ENCODE peak calls at places on chromosomes 3 and 15, in ten cellular contexts. One of them, this sample, is unnamed.

GRCh38 chr3:171261487-171261886 is 198.7 kb downstream of the TNIK start:
- DNase-seq in cardiac muscle cell: no peak
- DNase-seq in heart right ventricle: no peak
- DNase-seq in uterus: no peak
- DNase-seq in transverse colon: peak; percentile 24
- DNase-seq in gastrocnemius medialis: no peak
- DNase-seq in tibial artery: no peak
- DNase-seq in upper lobe of right lung: no peak
- DNase-seq in right cardiac atrium: no peak
- DNase-seq in breast epithelium: no peak
- DNase-seq in this sample: no peak

GRCh38 chr15:62618432-62618831 is 424.1 kb upstream of the TPM1 start:
- DNase-seq in heart right ventricle: no peak
- DNase-seq in gastrocnemius medialis: no peak
- DNase-seq in transverse colon: no peak
- DNase-seq in right cardiac atrium: no peak
- DNase-seq in uterus: no peak
- DNase-seq in tibial artery: no peak
- DNase-seq in breast epithelium: no peak
- DNase-seq in upper lobe of right lung: no peak
- DNase-seq in cardiac muscle cell: peak; percentile 58
- DNase-seq in this sample: no peak

GRCh38 chr3:155398046-155398445 is 104.6 kb upstream of the STRIT1 start:
- DNase-seq in heart right ventricle: no peak
- DNase-seq in cardiac muscle cell: no peak
- DNase-seq in tibial artery: no peak
- DNase-seq in upper lobe of right lung: no peak
- DNase-seq in transverse colon: no peak
- DNase-seq in uterus: no peak
- DNase-seq in breast epithelium: no peak
- DNase-seq in right cardiac atrium: no peak
- DNase-seq in gastrocnemius medialis: no peak
- DNase-seq in this sample: no peak

GRCh38 chr3:8575364-8576104 is 69.1 kb downstream of the SSUH2 start:
- DNase-seq in upper lobe of right lung: no peak
- DNase-seq in gastrocnemius medialis: no peak
- DNase-seq in breast epithelium: no peak
- DNase-seq in right cardiac atrium: no peak
- DNase-seq in transverse colon: no peak
- DNase-seq in tibial artery: no peak
- DNase-seq in heart right ventricle: no peak
- DNase-seq in cardiac muscle cell: peak; percentile 32
- DNase-seq in uterus: no peak
- DNase-seq in this sample: no peak

GRCh38 chr3:129277829-129278271 is 820 bp upstream of the HMCES start:
- DNase-seq in breast epithelium: no peak
- DNase-seq in uterus: no peak
- DNase-seq in gastrocnemius medialis: no peak
- DNase-seq in cardiac muscle cell: peak; percentile 34
- DNase-seq in right cardiac atrium: peak; percentile 58
- DNase-seq in heart right ventricle: peak; percentile 19
- DNase-seq in upper lobe of right lung: no peak
- DNase-seq in transverse colon: peak; percentile 19
- DNase-seq in tibial artery: peak; percentile 62
- DNase-seq in this sample: no peak

GRCh38 chr3:147740928-147741327 is 331.8 kb downstream of the ZIC1 start:
- DNase-seq in gastrocnemius medialis: no peak
- DNase-seq in heart right ventricle: no peak
- DNase-seq in breast epithelium: no peak
- DNase-seq in uterus: no peak
- DNase-seq in right cardiac atrium: no peak
- DNase-seq in transverse colon: no peak
- DNase-seq in tibial artery: no peak
- DNase-seq in cardiac muscle cell: no peak
- DNase-seq in upper lobe of right lung: no peak
- DNase-seq in this sample: no peak

GRCh38 chr15:63040954-63041353 is 1.6 kb upstream of the TPM1 start:
- DNase-seq in transverse colon: no peak
- DNase-seq in breast epithelium: no peak
- DNase-seq in right cardiac atrium: peak; percentile 56
- DNase-seq in uterus: peak; percentile 38
- DNase-seq in cardiac muscle cell: no peak
- DNase-seq in tibial artery: no peak
- DNase-seq in heart right ventricle: no peak
- DNase-seq in upper lobe of right lung: no peak
- DNase-seq in gastrocnemius medialis: no peak
- DNase-seq in this sample: no peak

GRCh38 chr3:86451749-86452148 is 539.2 kb downstream of the VGLL3 start:
- DNase-seq in tibial artery: no peak
- DNase-seq in uterus: no peak
- DNase-seq in gastrocnemius medialis: no peak
- DNase-seq in transverse colon: no peak
- DNase-seq in cardiac muscle cell: no peak
- DNase-seq in heart right ventricle: no peak
- DNase-seq in right cardiac atrium: no peak
- DNase-seq in upper lobe of right lung: no peak
- DNase-seq in breast epithelium: no peak
- DNase-seq in this sample: no peak

GRCh38 chr3:189914799-189915198 is 205.9 kb downstream of the P3H2 start:
- DNase-seq in heart right ventricle: no peak
- DNase-seq in breast epithelium: no peak
- DNase-seq in gastrocnemius medialis: no peak
- DNase-seq in transverse colon: no peak
- DNase-seq in right cardiac atrium: no peak
- DNase-seq in uterus: no peak
- DNase-seq in upper lobe of right lung: no peak
- DNase-seq in cardiac muscle cell: peak; percentile 88
- DNase-seq in tibial artery: no peak
- DNase-seq in this sample: no peak

GRCh38 chr3:178823556-178824229 is 247.9 kb downstream of the ZMAT3 start:
- DNase-seq in transverse colon: no peak
- DNase-seq in upper lobe of right lung: no peak
- DNase-seq in cardiac muscle cell: peak; percentile 6
- DNase-seq in uterus: no peak
- DNase-seq in heart right ventricle: peak; percentile 47
- DNase-seq in right cardiac atrium: no peak
- DNase-seq in tibial artery: no peak
- DNase-seq in gastrocnemius medialis: no peak
- DNase-seq in breast epithelium: no peak
- DNase-seq in this sample: no peak

GRCh38 chr3:134917631-134918030 is 122.6 kb downstream of the EPHB1 start:
- DNase-seq in right cardiac atrium: no peak
- DNase-seq in heart right ventricle: no peak
- DNase-seq in uterus: no peak
- DNase-seq in cardiac muscle cell: no peak
- DNase-seq in gastrocnemius medialis: no peak
- DNase-seq in breast epithelium: no peak
- DNase-seq in tibial artery: no peak
- DNase-seq in upper lobe of right lung: no peak
- DNase-seq in transverse colon: no peak
- DNase-seq in this sample: no peak

GRCh38 chr15:63819645-63820044 is 14.1 kb downstream of the HERC1 start:
- DNase-seq in uterus: no peak
- DNase-seq in breast epithelium: no peak
- DNase-seq in upper lobe of right lung: no peak
- DNase-seq in right cardiac atrium: no peak
- DNase-seq in transverse colon: no peak
- DNase-seq in cardiac muscle cell: no peak
- DNase-seq in gastrocnemius medialis: no peak
- DNase-seq in heart right ventricle: no peak
- DNase-seq in tibial artery: no peak
- DNase-seq in this sample: no peak

GRCh38 chr3:10517616-10518015 is 12.2 kb upstream of the ATP2B2 start:
- DNase-seq in tibial artery: no peak
- DNase-seq in right cardiac atrium: no peak
- DNase-seq in uterus: no peak
- DNase-seq in heart right ventricle: no peak
- DNase-seq in breast epithelium: no peak
- DNase-seq in transverse colon: no peak
- DNase-seq in cardiac muscle cell: no peak
- DNase-seq in gastrocnemius medialis: no peak
- DNase-seq in upper lobe of right lung: peak; percentile 20
- DNase-seq in this sample: peak; percentile 2

GRCh38 chr15:39542385-39543065 is 38.4 kb upstream of the THBS1 start:
- DNase-seq in heart right ventricle: no peak
- DNase-seq in uterus: no peak
- DNase-seq in transverse colon: no peak
- DNase-seq in breast epithelium: no peak
- DNase-seq in cardiac muscle cell: no peak
- DNase-seq in right cardiac atrium: no peak
- DNase-seq in tibial artery: no peak
- DNase-seq in upper lobe of right lung: no peak
- DNase-seq in gastrocnemius medialis: no peak
- DNase-seq in this sample: no peak

GRCh38 chr3:66751842-66752241 is 246.3 kb upstream of the KBTBD8 start:
- DNase-seq in breast epithelium: no peak
- DNase-seq in cardiac muscle cell: no peak
- DNase-seq in upper lobe of right lung: no peak
- DNase-seq in tibial artery: no peak
- DNase-seq in transverse colon: no peak
- DNase-seq in uterus: no peak
- DNase-seq in gastrocnemius medialis: no peak
- DNase-seq in right cardiac atrium: no peak
- DNase-seq in heart right ventricle: no peak
- DNase-seq in this sample: no peak
- H3K27ac ChIP-seq in breast epithelium: no peak overlapping the region
- H3K27ac ChIP-seq in cardiac muscle cell: no peak overlapping the region
- H3K27ac ChIP-seq in upper lobe of right lung: no peak overlapping the region
- H3K27ac ChIP-seq in tibial artery: no peak overlapping the region
- H3K27ac ChIP-seq in transverse colon: peak overlapping the region; percentile 16
- H3K27ac ChIP-seq in uterus: no peak overlapping the region
- H3K27ac ChIP-seq in gastrocnemius medialis: no peak overlapping the region
- H3K27ac ChIP-seq in right cardiac atrium: no peak overlapping the region
- H3K27ac ChIP-seq in heart right ventricle: no peak overlapping the region
- H3K27ac ChIP-seq in this sample: no peak overlapping the region

DNA sequence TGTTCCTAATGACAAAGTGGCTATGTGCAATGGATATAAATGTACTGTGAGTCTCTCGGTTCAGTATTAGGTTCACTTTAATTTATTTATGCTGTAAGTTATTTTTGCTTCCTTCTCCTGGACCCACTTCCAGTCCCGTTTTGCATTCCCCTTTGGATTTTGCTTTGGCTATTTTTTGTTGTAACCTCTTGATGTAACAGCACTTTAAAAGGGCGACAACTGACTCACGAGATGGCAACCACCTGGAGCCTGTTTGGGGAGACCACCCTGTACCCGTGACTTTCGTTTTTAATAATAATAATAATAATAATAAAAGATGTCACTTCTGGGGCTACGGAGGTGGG is 5.6 kb downstream of the RNU6-1 start:
- DNase-seq in heart right ventricle: no peak
- DNase-seq in tibial artery: no peak
- DNase-seq in cardiac muscle cell: no peak
- DNase-seq in transverse colon: no peak
- DNase-seq in right cardiac atrium: no peak
- DNase-seq in breast epithelium: no peak
- DNase-seq in upper lobe of right lung: no peak
- DNase-seq in uterus: no peak
- DNase-seq in gastrocnemius medialis: no peak
- DNase-seq in this sample: no peak
- H3K27me3 ChIP-seq in heart right ventricle: peaks cover 67% of the 10 kb centered on the region
- H3K27me3 ChIP-seq in tibial artery: peaks cover 67% of the 10 kb centered on the region
- H3K27me3 ChIP-seq in cardiac muscle cell: peaks cover 98% of the 10 kb centered on the region
- H3K27me3 ChIP-seq in transverse colon: peaks cover 71% of the 10 kb centered on the region
- H3K27me3 ChIP-seq in right cardiac atrium: no peaks in the 10 kb centered on the region
- H3K27me3 ChIP-seq in breast epithelium: peaks cover 18% of the 10 kb centered on the region
- H3K27me3 ChIP-seq in upper lobe of right lung: peaks cover 70% of the 10 kb centered on the region
- H3K27me3 ChIP-seq in uterus: peaks cover 50% of the 10 kb centered on the region
- H3K27me3 ChIP-seq in gastrocnemius medialis: peaks cover 58% of the 10 kb centered on the region
- H3K27me3 ChIP-seq in this sample: peaks cover 43% of the 10 kb centered on the region

GRCh38 chr15:89802231-89802928 is 12.3 kb downstream of the ANPEP start:
- DNase-seq in breast epithelium: no peak
- DNase-seq in upper lobe of right lung: no peak
- DNase-seq in cardiac muscle cell: no peak
- DNase-seq in gastrocnemius medialis: no peak
- DNase-seq in heart right ventricle: peak; percentile 44
- DNase-seq in uterus: no peak
- DNase-seq in transverse colon: no peak
- DNase-seq in right cardiac atrium: no peak
- DNase-seq in tibial artery: no peak
- DNase-seq in this sample: no peak
- H3K4me3 ChIP-seq in breast epithelium: no peak overlapping the region
- H3K4me3 ChIP-seq in upper lobe of right lung: no peak overlapping the region
- H3K4me3 ChIP-seq in cardiac muscle cell: no peak overlapping the region
- H3K4me3 ChIP-seq in gastrocnemius medialis: no peak overlapping the region
- H3K4me3 ChIP-seq in heart right ventricle: no peak overlapping the region
- H3K4me3 ChIP-seq in uterus: no peak overlapping the region
- H3K4me3 ChIP-seq in transverse colon: no peak overlapping the region
- H3K4me3 ChIP-seq in right cardiac atrium: no peak overlapping the region
- H3K4me3 ChIP-seq in tibial artery: no peak overlapping the region
- H3K4me3 ChIP-seq in this sample: no peak overlapping the region

GRCh38 chr3:138010273-138010590 is 267 bp downstream of the CLDN18 start:
- DNase-seq in transverse colon: no peak
- DNase-seq in heart right ventricle: no peak
- DNase-seq in right cardiac atrium: no peak
- DNase-seq in tibial artery: no peak
- DNase-seq in breast epithelium: no peak
- DNase-seq in upper lobe of right lung: no peak
- DNase-seq in uterus: no peak
- DNase-seq in gastrocnemius medialis: no peak
- DNase-seq in cardiac muscle cell: no peak
- DNase-seq in this sample: no peak

GRCh38 chr3:138011722-138012121 is 1.8 kb downstream of the CLDN18 start:
- DNase-seq in cardiac muscle cell: no peak
- DNase-seq in gastrocnemius medialis: no peak
- DNase-seq in heart right ventricle: no peak
- DNase-seq in right cardiac atrium: no peak
- DNase-seq in breast epithelium: no peak
- DNase-seq in uterus: no peak
- DNase-seq in transverse colon: no peak
- DNase-seq in tibial artery: no peak
- DNase-seq in upper lobe of right lung: no peak
- DNase-seq in this sample: peak; percentile 41

GRCh38 chr3:138012526-138012925 is 2.6 kb downstream of the CLDN18 start:
- DNase-seq in tibial artery: no peak
- DNase-seq in breast epithelium: no peak
- DNase-seq in right cardiac atrium: no peak
- DNase-seq in gastrocnemius medialis: no peak
- DNase-seq in transverse colon: no peak
- DNase-seq in cardiac muscle cell: no peak
- DNase-seq in uterus: no peak
- DNase-seq in heart right ventricle: no peak
- DNase-seq in upper lobe of right lung: no peak
- DNase-seq in this sample: no peak

GRCh38 chr3:138019288-138020069 is 9.5 kb downstream of the CLDN18 start:
- DNase-seq in tibial artery: no peak
- DNase-seq in gastrocnemius medialis: no peak
- DNase-seq in breast epithelium: no peak
- DNase-seq in uterus: no peak
- DNase-seq in heart right ventricle: no peak
- DNase-seq in upper lobe of right lung: peak; percentile 70
- DNase-seq in cardiac muscle cell: no peak
- DNase-seq in transverse colon: no peak
- DNase-seq in right cardiac atrium: no peak
- DNase-seq in this sample: no peak

DNA sequence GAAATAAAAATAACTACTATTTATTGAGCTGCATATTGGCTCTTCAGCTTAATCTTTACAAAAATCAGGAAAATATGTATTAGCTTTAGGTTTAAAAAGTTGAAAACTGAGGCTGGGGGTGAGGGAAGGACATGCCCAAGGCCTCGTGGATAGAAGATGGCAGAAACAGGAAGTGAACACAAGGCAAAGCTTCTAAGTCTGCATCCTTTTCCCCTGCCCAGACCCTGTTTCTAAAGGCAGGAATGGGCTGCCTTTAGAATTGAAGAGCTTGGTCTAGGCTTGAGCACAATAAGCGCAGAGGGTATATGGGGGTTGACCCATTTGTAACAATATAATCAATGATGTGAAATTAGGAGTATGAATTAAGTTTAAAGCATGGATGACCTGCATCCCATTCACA is 6.1 kb downstream of the CLDN18 start:
- DNase-seq in right cardiac atrium: no peak
- DNase-seq in cardiac muscle cell: no peak
- DNase-seq in breast epithelium: no peak
- DNase-seq in tibial artery: no peak
- DNase-seq in transverse colon: no peak
- DNase-seq in upper lobe of right lung: no peak
- DNase-seq in heart right ventricle: no peak
- DNase-seq in gastrocnemius medialis: no peak
- DNase-seq in uterus: no peak
- DNase-seq in this sample: no peak
- H3K27ac ChIP-seq in right cardiac atrium: no peak overlapping the region
- H3K27ac ChIP-seq in cardiac muscle cell: no peak overlapping the region
- H3K27ac ChIP-seq in breast epithelium: no peak overlapping the region
- H3K27ac ChIP-seq in tibial artery: no peak overlapping the region
- H3K27ac ChIP-seq in transverse colon: no peak overlapping the region
- H3K27ac ChIP-seq in upper lobe of right lung: no peak overlapping the region
- H3K27ac ChIP-seq in heart right ventricle: no peak overlapping the region
- H3K27ac ChIP-seq in gastrocnemius medialis: no peak overlapping the region
- H3K27ac ChIP-seq in uterus: no peak overlapping the region
- H3K27ac ChIP-seq in this sample: no peak overlapping the region

This sample was measured in WERI-Rb-1.